ENCODE peak calls at places on chromosomes 6 and 20, in eight cellular contexts. Q is NCI-H187; O is NCI-H1092 treated with DMSO at 0.1 percent for 48 hours; V is activated naive CD4-positive, alpha-beta T cell; C is HCT116; X is brain pericyte; I is MG63; P is activated CD4-positive, alpha-beta T cell treated with anti-CD3 and anti-CD28 coated beads, Interleukin-2, amount 50 U/mL, for 1 hour. B is an unnamed sample.

GRCh38 chr6:36444470-36444869 is 1.7 kb downstream of the KCTD20 start:
- DNase-seq in X (no peak), C (no peak), Q (no peak), I (no peak), O (no peak), V (no peak), P (no peak), B (no peak)

GRCh38 chr20:44952731-44953130 is 7.5 kb downstream of the TOMM34 start:
- DNase-seq in P (no peak), V (no peak), O (no peak), X (no peak), I (no peak), C (no peak), Q (no peak), B (no peak)

GRCh38 chr20:57161478-57162194 is 104.8 kb downstream of the BMP7 start:
- DNase-seq in P (no peak), V (no peak), X (no peak), O (no peak), I (no peak), Q (no peak), C (no peak), B (no peak)

GRCh38 chr6:20061952-20062351 is 150.3 kb downstream of the MBOAT1 start:
- DNase-seq in X (no peak), Q (no peak), O (no peak), P (no peak), C (no peak), I (no peak), V (no peak), B (no peak)

GRCh38 chr6:50851269-50851847 is 32.7 kb downstream of the TFAP2B start:
- DNase-seq in C (no peak), Q (no peak), P (no peak), X (no peak), V (no peak), I (no peak), O (no peak), B (no peak)

GRCh38 chr6:91631227-91631626 is 1044.4 kb upstream of the MAP3K7 start:
- DNase-seq in C (no peak), X (no peak), V (no peak), P (no peak), O (no peak), Q (no peak), I (no peak), B (no peak)

GRCh38 chr20:10201321-10201870 is 17.2 kb upstream of the SNAP25 start:
- DNase-seq in V (no peak), P (no peak), I (peak), X (no peak), Q (no peak), O (no peak), C (no peak), B (no peak)

GRCh38 chr20:43536817-43537440 is 21.9 kb upstream of the SGK2 start:
- DNase-seq in X (no peak), I (no peak), O (no peak), P (no peak), V (no peak), Q (no peak), C (no peak), B (no peak)

GRCh38 chr6:148869589-148869988 is 122.8 kb downstream of the UST start:
- DNase-seq in V (no peak), C (no peak), Q (no peak), I (peak), P (no peak), O (no peak), X (no peak), B (peak)

GRCh38 chr6:145749632-145750031 is 14.3 kb upstream of the EPM2A start:
- DNase-seq in O (no peak), V (no peak), Q (no peak), X (no peak), C (no peak), I (peak), P (no peak), B (no peak)

GRCh38 chr6:31559958-31560696 is 12.0 kb upstream of the LTA start:
- DNase-seq in X (no peak), P (no peak), Q (no peak), I (peak), O (no peak), C (no peak), V (peak), B (peak)

GRCh38 chr6:134835998-134836397 is 113.9 kb downstream of the ALDH8A1 start:
- DNase-seq in P (no peak), X (no peak), O (no peak), Q (no peak), I (no peak), C (no peak), V (no peak), B (no peak)

B was measured in SW 1271.